ENCODE peak calls at places on chromosomes 16 and 17, in eight cellular contexts. One of them, this sample, is unnamed.

GRCh38 chr17:71188811-71189492 is 931.9 kb upstream of the SOX9 start:
- DNase-seq in stimulated activated CD8-positive, alpha-beta memory T cell treated with anti-CD3 and anti-CD28 coated beads, Interleukin-15, amount 100 ng/mL, for 24 hours: no peak
- DNase-seq in heart left ventricle: no peak
- DNase-seq in mesothelial cell of epicardium: no peak
- DNase-seq in CD8-positive, alpha-beta memory T cell: no peak
- DNase-seq in activated naive CD8-positive, alpha-beta T cell treated with anti-CD3 and anti-CD28 coated beads for 36 hours: no peak
- DNase-seq in OCI-LY7: no peak
- DNase-seq in activated T-cell treated with anti-CD3 and anti-CD28 coated beads for 1 hour: no peak
- DNase-seq in this sample: no peak

GRCh38 chr17:61755078-61755477 is 108.2 kb downstream of the BRIP1 start:
- DNase-seq in heart left ventricle: no peak
- DNase-seq in activated naive CD8-positive, alpha-beta T cell treated with anti-CD3 and anti-CD28 coated beads for 36 hours: no peak
- DNase-seq in OCI-LY7: no peak
- DNase-seq in mesothelial cell of epicardium: no peak
- DNase-seq in activated T-cell treated with anti-CD3 and anti-CD28 coated beads for 1 hour: no peak
- DNase-seq in stimulated activated CD8-positive, alpha-beta memory T cell treated with anti-CD3 and anti-CD28 coated beads, Interleukin-15, amount 100 ng/mL, for 24 hours: no peak
- DNase-seq in CD8-positive, alpha-beta memory T cell: no peak
- DNase-seq in this sample: no peak

GRCh38 chr17:27630607-27631408 is at the start of gene LGALS9:
- DNase-seq in heart left ventricle: peak
- DNase-seq in activated T-cell treated with anti-CD3 and anti-CD28 coated beads for 1 hour: no peak
- DNase-seq in mesothelial cell of epicardium: no peak
- DNase-seq in stimulated activated CD8-positive, alpha-beta memory T cell treated with anti-CD3 and anti-CD28 coated beads, Interleukin-15, amount 100 ng/mL, for 24 hours: no peak
- DNase-seq in activated naive CD8-positive, alpha-beta T cell treated with anti-CD3 and anti-CD28 coated beads for 36 hours: peak
- DNase-seq in CD8-positive, alpha-beta memory T cell: peak
- DNase-seq in OCI-LY7: peak
- DNase-seq in this sample: peak

GRCh38 chr16:51237207-51237606 is 86.1 kb upstream of the SALL1 start:
- DNase-seq in stimulated activated CD8-positive, alpha-beta memory T cell treated with anti-CD3 and anti-CD28 coated beads, Interleukin-15, amount 100 ng/mL, for 24 hours: no peak
- DNase-seq in mesothelial cell of epicardium: no peak
- DNase-seq in activated naive CD8-positive, alpha-beta T cell treated with anti-CD3 and anti-CD28 coated beads for 36 hours: no peak
- DNase-seq in OCI-LY7: no peak
- DNase-seq in CD8-positive, alpha-beta memory T cell: no peak
- DNase-seq in heart left ventricle: no peak
- DNase-seq in activated T-cell treated with anti-CD3 and anti-CD28 coated beads for 1 hour: no peak
- DNase-seq in this sample: no peak

GRCh38 chr17:31596382-31597323 is 205.2 kb downstream of the RAB11FIP4 start:
- DNase-seq in activated T-cell treated with anti-CD3 and anti-CD28 coated beads for 1 hour: no peak
- DNase-seq in activated naive CD8-positive, alpha-beta T cell treated with anti-CD3 and anti-CD28 coated beads for 36 hours: peak
- DNase-seq in heart left ventricle: peak
- DNase-seq in OCI-LY7: peak
- DNase-seq in mesothelial cell of epicardium: no peak
- DNase-seq in CD8-positive, alpha-beta memory T cell: no peak
- DNase-seq in stimulated activated CD8-positive, alpha-beta memory T cell treated with anti-CD3 and anti-CD28 coated beads, Interleukin-15, amount 100 ng/mL, for 24 hours: no peak
- DNase-seq in this sample: no peak

GRCh38 chr16:31201511-31202401 is 804 bp downstream of the PYCARD start:
- DNase-seq in stimulated activated CD8-positive, alpha-beta memory T cell treated with anti-CD3 and anti-CD28 coated beads, Interleukin-15, amount 100 ng/mL, for 24 hours: no peak
- DNase-seq in activated T-cell treated with anti-CD3 and anti-CD28 coated beads for 1 hour: no peak
- DNase-seq in mesothelial cell of epicardium: peak
- DNase-seq in CD8-positive, alpha-beta memory T cell: peak
- DNase-seq in OCI-LY7: peak
- DNase-seq in heart left ventricle: peak
- DNase-seq in activated naive CD8-positive, alpha-beta T cell treated with anti-CD3 and anti-CD28 coated beads for 36 hours: no peak
- DNase-seq in this sample: no peak

GRCh38 chr17:72953621-72954020 is 138.9 kb downstream of the SLC39A11 start:
- DNase-seq in CD8-positive, alpha-beta memory T cell: no peak
- DNase-seq in stimulated activated CD8-positive, alpha-beta memory T cell treated with anti-CD3 and anti-CD28 coated beads, Interleukin-15, amount 100 ng/mL, for 24 hours: no peak
- DNase-seq in mesothelial cell of epicardium: no peak
- DNase-seq in activated naive CD8-positive, alpha-beta T cell treated with anti-CD3 and anti-CD28 coated beads for 36 hours: no peak
- DNase-seq in activated T-cell treated with anti-CD3 and anti-CD28 coated beads for 1 hour: no peak
- DNase-seq in heart left ventricle: no peak
- DNase-seq in OCI-LY7: no peak
- DNase-seq in this sample: no peak

GRCh38 chr17:4881761-4882555 is 17.4 kb upstream of the C17orf107 start:
- DNase-seq in activated T-cell treated with anti-CD3 and anti-CD28 coated beads for 1 hour: peak
- DNase-seq in heart left ventricle: peak
- DNase-seq in mesothelial cell of epicardium: peak
- DNase-seq in activated naive CD8-positive, alpha-beta T cell treated with anti-CD3 and anti-CD28 coated beads for 36 hours: peak
- DNase-seq in OCI-LY7: peak
- DNase-seq in CD8-positive, alpha-beta memory T cell: peak
- DNase-seq in stimulated activated CD8-positive, alpha-beta memory T cell treated with anti-CD3 and anti-CD28 coated beads, Interleukin-15, amount 100 ng/mL, for 24 hours: no peak
- DNase-seq in this sample: peak

GRCh38 chr16:85416267-85417109 is 196.6 kb upstream of the GSE1 start:
- DNase-seq in activated naive CD8-positive, alpha-beta T cell treated with anti-CD3 and anti-CD28 coated beads for 36 hours: peak
- DNase-seq in stimulated activated CD8-positive, alpha-beta memory T cell treated with anti-CD3 and anti-CD28 coated beads, Interleukin-15, amount 100 ng/mL, for 24 hours: peak
- DNase-seq in OCI-LY7: peak
- DNase-seq in mesothelial cell of epicardium: peak
- DNase-seq in CD8-positive, alpha-beta memory T cell: peak
- DNase-seq in activated T-cell treated with anti-CD3 and anti-CD28 coated beads for 1 hour: peak
- DNase-seq in heart left ventricle: peak
- DNase-seq in this sample: peak

GRCh38 chr17:60163108-60163784 is 13.5 kb downstream of the CA4 start:
- DNase-seq in heart left ventricle: peak
- DNase-seq in OCI-LY7: peak
- DNase-seq in mesothelial cell of epicardium: no peak
- DNase-seq in activated T-cell treated with anti-CD3 and anti-CD28 coated beads for 1 hour: no peak
- DNase-seq in activated naive CD8-positive, alpha-beta T cell treated with anti-CD3 and anti-CD28 coated beads for 36 hours: no peak
- DNase-seq in stimulated activated CD8-positive, alpha-beta memory T cell treated with anti-CD3 and anti-CD28 coated beads, Interleukin-15, amount 100 ng/mL, for 24 hours: no peak
- DNase-seq in CD8-positive, alpha-beta memory T cell: no peak
- DNase-seq in this sample: no peak

GRCh38 chr16:67936876-67937605 is 391 bp upstream of the PSMB10 start:
- DNase-seq in mesothelial cell of epicardium: no peak
- DNase-seq in stimulated activated CD8-positive, alpha-beta memory T cell treated with anti-CD3 and anti-CD28 coated beads, Interleukin-15, amount 100 ng/mL, for 24 hours: peak
- DNase-seq in heart left ventricle: no peak
- DNase-seq in CD8-positive, alpha-beta memory T cell: peak
- DNase-seq in activated T-cell treated with anti-CD3 and anti-CD28 coated beads for 1 hour: peak
- DNase-seq in activated naive CD8-positive, alpha-beta T cell treated with anti-CD3 and anti-CD28 coated beads for 36 hours: peak
- DNase-seq in OCI-LY7: peak
- DNase-seq in this sample: peak

GRCh38 chr16:9847146-9847545 is 335.1 kb downstream of the GRIN2A start:
- DNase-seq in heart left ventricle: no peak
- DNase-seq in OCI-LY7: no peak
- DNase-seq in activated naive CD8-positive, alpha-beta T cell treated with anti-CD3 and anti-CD28 coated beads for 36 hours: no peak
- DNase-seq in activated T-cell treated with anti-CD3 and anti-CD28 coated beads for 1 hour: no peak
- DNase-seq in mesothelial cell of epicardium: no peak
- DNase-seq in CD8-positive, alpha-beta memory T cell: no peak
- DNase-seq in stimulated activated CD8-positive, alpha-beta memory T cell treated with anti-CD3 and anti-CD28 coated beads, Interleukin-15, amount 100 ng/mL, for 24 hours: no peak
- DNase-seq in this sample: no peak

GRCh38 chr17:41689497-41690299 is 1.0 kb downstream of the EIF1 start:
- DNase-seq in activated T-cell treated with anti-CD3 and anti-CD28 coated beads for 1 hour: no peak
- DNase-seq in stimulated activated CD8-positive, alpha-beta memory T cell treated with anti-CD3 and anti-CD28 coated beads, Interleukin-15, amount 100 ng/mL, for 24 hours: no peak
- DNase-seq in mesothelial cell of epicardium: no peak
- DNase-seq in CD8-positive, alpha-beta memory T cell: peak
- DNase-seq in heart left ventricle: no peak
- DNase-seq in activated naive CD8-positive, alpha-beta T cell treated with anti-CD3 and anti-CD28 coated beads for 36 hours: peak
- DNase-seq in OCI-LY7: peak
- DNase-seq in this sample: peak

GRCh38 chr16:50151744-50152143 is 1.4 kb upstream of the TENT4B start:
- DNase-seq in heart left ventricle: no peak
- DNase-seq in activated naive CD8-positive, alpha-beta T cell treated with anti-CD3 and anti-CD28 coated beads for 36 hours: peak
- DNase-seq in OCI-LY7: no peak
- DNase-seq in stimulated activated CD8-positive, alpha-beta memory T cell treated with anti-CD3 and anti-CD28 coated beads, Interleukin-15, amount 100 ng/mL, for 24 hours: no peak
- DNase-seq in mesothelial cell of epicardium: no peak
- DNase-seq in CD8-positive, alpha-beta memory T cell: no peak
- DNase-seq in activated T-cell treated with anti-CD3 and anti-CD28 coated beads for 1 hour: no peak
- DNase-seq in this sample: no peak

GRCh38 chr16:22098538-22099255 is 6.4 kb downstream of the VWA3A start:
- DNase-seq in activated naive CD8-positive, alpha-beta T cell treated with anti-CD3 and anti-CD28 coated beads for 36 hours: peak
- DNase-seq in activated T-cell treated with anti-CD3 and anti-CD28 coated beads for 1 hour: no peak
- DNase-seq in OCI-LY7: peak
- DNase-seq in heart left ventricle: no peak
- DNase-seq in CD8-positive, alpha-beta memory T cell: peak
- DNase-seq in mesothelial cell of epicardium: no peak
- DNase-seq in stimulated activated CD8-positive, alpha-beta memory T cell treated with anti-CD3 and anti-CD28 coated beads, Interleukin-15, amount 100 ng/mL, for 24 hours: no peak
- DNase-seq in this sample: no peak

GRCh38 chr16:25222959-25223358 is 6.2 kb downstream of the AQP8 start:
- DNase-seq in CD8-positive, alpha-beta memory T cell: no peak
- DNase-seq in stimulated activated CD8-positive, alpha-beta memory T cell treated with anti-CD3 and anti-CD28 coated beads, Interleukin-15, amount 100 ng/mL, for 24 hours: no peak
- DNase-seq in OCI-LY7: no peak
- DNase-seq in mesothelial cell of epicardium: no peak
- DNase-seq in heart left ventricle: no peak
- DNase-seq in activated T-cell treated with anti-CD3 and anti-CD28 coated beads for 1 hour: no peak
- DNase-seq in activated naive CD8-positive, alpha-beta T cell treated with anti-CD3 and anti-CD28 coated beads for 36 hours: no peak
- DNase-seq in this sample: no peak

GRCh38 chr17:65477600-65477999 is 83.8 kb downstream of the AXIN2 start:
- DNase-seq in stimulated activated CD8-positive, alpha-beta memory T cell treated with anti-CD3 and anti-CD28 coated beads, Interleukin-15, amount 100 ng/mL, for 24 hours: no peak
- DNase-seq in CD8-positive, alpha-beta memory T cell: no peak
- DNase-seq in activated naive CD8-positive, alpha-beta T cell treated with anti-CD3 and anti-CD28 coated beads for 36 hours: no peak
- DNase-seq in OCI-LY7: no peak
- DNase-seq in heart left ventricle: no peak
- DNase-seq in activated T-cell treated with anti-CD3 and anti-CD28 coated beads for 1 hour: no peak
- DNase-seq in mesothelial cell of epicardium: no peak
- DNase-seq in this sample: no peak

GRCh38 chr16:19737306-19737975 is 19.4 kb downstream of the IQCK start:
- DNase-seq in mesothelial cell of epicardium: no peak
- DNase-seq in stimulated activated CD8-positive, alpha-beta memory T cell treated with anti-CD3 and anti-CD28 coated beads, Interleukin-15, amount 100 ng/mL, for 24 hours: no peak
- DNase-seq in heart left ventricle: peak
- DNase-seq in CD8-positive, alpha-beta memory T cell: no peak
- DNase-seq in activated T-cell treated with anti-CD3 and anti-CD28 coated beads for 1 hour: no peak
- DNase-seq in activated naive CD8-positive, alpha-beta T cell treated with anti-CD3 and anti-CD28 coated beads for 36 hours: no peak
- DNase-seq in OCI-LY7: no peak
- DNase-seq in this sample: no peak

GRCh38 chr17:57271821-57272220 is 15.5 kb downstream of the MSI2 start:
- DNase-seq in stimulated activated CD8-positive, alpha-beta memory T cell treated with anti-CD3 and anti-CD28 coated beads, Interleukin-15, amount 100 ng/mL, for 24 hours: no peak
- DNase-seq in mesothelial cell of epicardium: no peak
- DNase-seq in CD8-positive, alpha-beta memory T cell: no peak
- DNase-seq in OCI-LY7: no peak
- DNase-seq in activated T-cell treated with anti-CD3 and anti-CD28 coated beads for 1 hour: no peak
- DNase-seq in activated naive CD8-positive, alpha-beta T cell treated with anti-CD3 and anti-CD28 coated beads for 36 hours: no peak
- DNase-seq in heart left ventricle: no peak
- DNase-seq in this sample: no peak

GRCh38 chr16:77238593-77238992 is 39.4 kb downstream of the SYCE1L start:
- DNase-seq in activated T-cell treated with anti-CD3 and anti-CD28 coated beads for 1 hour: no peak
- DNase-seq in OCI-LY7: no peak
- DNase-seq in CD8-positive, alpha-beta memory T cell: no peak
- DNase-seq in mesothelial cell of epicardium: no peak
- DNase-seq in stimulated activated CD8-positive, alpha-beta memory T cell treated with anti-CD3 and anti-CD28 coated beads, Interleukin-15, amount 100 ng/mL, for 24 hours: no peak
- DNase-seq in heart left ventricle: no peak
- DNase-seq in activated naive CD8-positive, alpha-beta T cell treated with anti-CD3 and anti-CD28 coated beads for 36 hours: no peak
- DNase-seq in this sample: no peak

GRCh38 chr17:27663862-27664605 is 33.0 kb downstream of the LGALS9 start:
- DNase-seq in OCI-LY7: no peak
- DNase-seq in CD8-positive, alpha-beta memory T cell: no peak
- DNase-seq in stimulated activated CD8-positive, alpha-beta memory T cell treated with anti-CD3 and anti-CD28 coated beads, Interleukin-15, amount 100 ng/mL, for 24 hours: no peak
- DNase-seq in heart left ventricle: no peak
- DNase-seq in mesothelial cell of epicardium: no peak
- DNase-seq in activated T-cell treated with anti-CD3 and anti-CD28 coated beads for 1 hour: no peak
- DNase-seq in activated naive CD8-positive, alpha-beta T cell treated with anti-CD3 and anti-CD28 coated beads for 36 hours: no peak
- DNase-seq in this sample: no peak

GRCh38 chr16:4942481-4942880 is 5.5 kb upstream of the PPL start:
- DNase-seq in heart left ventricle: no peak
- DNase-seq in OCI-LY7: no peak
- DNase-seq in activated naive CD8-positive, alpha-beta T cell treated with anti-CD3 and anti-CD28 coated beads for 36 hours: no peak
- DNase-seq in activated T-cell treated with anti-CD3 and anti-CD28 coated beads for 1 hour: no peak
- DNase-seq in CD8-positive, alpha-beta memory T cell: no peak
- DNase-seq in mesothelial cell of epicardium: no peak
- DNase-seq in stimulated activated CD8-positive, alpha-beta memory T cell treated with anti-CD3 and anti-CD28 coated beads, Interleukin-15, amount 100 ng/mL, for 24 hours: no peak
- DNase-seq in this sample: no peak

GRCh38 chr16:11799509-11800384 is 2.7 kb upstream of the ZC3H7A start:
- DNase-seq in activated T-cell treated with anti-CD3 and anti-CD28 coated beads for 1 hour: no peak
- DNase-seq in CD8-positive, alpha-beta memory T cell: no peak
- DNase-seq in OCI-LY7: peak
- DNase-seq in heart left ventricle: no peak
- DNase-seq in stimulated activated CD8-positive, alpha-beta memory T cell treated with anti-CD3 and anti-CD28 coated beads, Interleukin-15, amount 100 ng/mL, for 24 hours: no peak
- DNase-seq in activated naive CD8-positive, alpha-beta T cell treated with anti-CD3 and anti-CD28 coated beads for 36 hours: no peak
- DNase-seq in mesothelial cell of epicardium: no peak
- DNase-seq in this sample: no peak

GRCh38 chr17:16247589-16247984 is 30.6 kb downstream of the PIGL start:
- DNase-seq in mesothelial cell of epicardium: no peak
- DNase-seq in heart left ventricle: no peak
- DNase-seq in activated T-cell treated with anti-CD3 and anti-CD28 coated beads for 1 hour: no peak
- DNase-seq in OCI-LY7: no peak
- DNase-seq in activated naive CD8-positive, alpha-beta T cell treated with anti-CD3 and anti-CD28 coated beads for 36 hours: no peak
- DNase-seq in stimulated activated CD8-positive, alpha-beta memory T cell treated with anti-CD3 and anti-CD28 coated beads, Interleukin-15, amount 100 ng/mL, for 24 hours: no peak
- DNase-seq in CD8-positive, alpha-beta memory T cell: no peak
- DNase-seq in this sample: no peak

GRCh38 chr17:7081341-7082062 is 1.5 kb upstream of the CLEC10A start:
- DNase-seq in stimulated activated CD8-positive, alpha-beta memory T cell treated with anti-CD3 and anti-CD28 coated beads, Interleukin-15, amount 100 ng/mL, for 24 hours: no peak
- DNase-seq in OCI-LY7: no peak
- DNase-seq in heart left ventricle: no peak
- DNase-seq in CD8-positive, alpha-beta memory T cell: peak
- DNase-seq in mesothelial cell of epicardium: no peak
- DNase-seq in activated naive CD8-positive, alpha-beta T cell treated with anti-CD3 and anti-CD28 coated beads for 36 hours: peak
- DNase-seq in activated T-cell treated with anti-CD3 and anti-CD28 coated beads for 1 hour: no peak
- DNase-seq in this sample: no peak

GRCh38 chr17:51840688-51841087 is 317.8 kb downstream of the CA10 start:
- DNase-seq in stimulated activated CD8-positive, alpha-beta memory T cell treated with anti-CD3 and anti-CD28 coated beads, Interleukin-15, amount 100 ng/mL, for 24 hours: no peak
- DNase-seq in heart left ventricle: no peak
- DNase-seq in activated naive CD8-positive, alpha-beta T cell treated with anti-CD3 and anti-CD28 coated beads for 36 hours: no peak
- DNase-seq in activated T-cell treated with anti-CD3 and anti-CD28 coated beads for 1 hour: no peak
- DNase-seq in OCI-LY7: no peak
- DNase-seq in mesothelial cell of epicardium: no peak
- DNase-seq in CD8-positive, alpha-beta memory T cell: no peak
- DNase-seq in this sample: no peak

GRCh38 chr17:79743614-79744013 is 12.9 kb downstream of the ENPP7 start:
- DNase-seq in mesothelial cell of epicardium: no peak
- DNase-seq in OCI-LY7: no peak
- DNase-seq in stimulated activated CD8-positive, alpha-beta memory T cell treated with anti-CD3 and anti-CD28 coated beads, Interleukin-15, amount 100 ng/mL, for 24 hours: no peak
- DNase-seq in heart left ventricle: no peak
- DNase-seq in CD8-positive, alpha-beta memory T cell: no peak
- DNase-seq in activated naive CD8-positive, alpha-beta T cell treated with anti-CD3 and anti-CD28 coated beads for 36 hours: no peak
- DNase-seq in activated T-cell treated with anti-CD3 and anti-CD28 coated beads for 1 hour: no peak
- DNase-seq in this sample: no peak

This sample was measured in CD4-positive, alpha-beta T cell.